ENCODE peak calls at places on chromosomes 5 and 9, in five cellular contexts. F, O, V, A and S are unnamed samples. For H3K4me1, the result is how much of the 10 kb centered on the place peaks cover.

GRCh38 chr5:159208508-159209437 is 580 bp downstream of the RNF145 start:
- DNase-seq in F (peak), O (peak), V (peak), A (peak), S (peak)

GRCh38 chr5:3139596-3139995 is 388.1 kb upstream of the IRX2 start:
- DNase-seq in F (no peak), O (no peak), V (no peak), A (no peak), S (no peak)

GRCh38 chr5:181241393-181241975 is 2.2 kb downstream of the RACK1 start:
- DNase-seq in F (peak), O (no peak), V (no peak), A (no peak), S (no peak)

GRCh38 chr9:92718086-92719001 is 46.3 kb downstream of the BICD2 start:
- DNase-seq in F (no peak), O (no peak), V (no peak), A (no peak), S (peak)

GRCh38 chr5:8525835-8526234 is 656.9 kb downstream of the MTRR start:
- DNase-seq in F (no peak), O (no peak), V (no peak), A (no peak), S (no peak)

GRCh38 chr9:96126321-96126881 is 175.6 kb downstream of the HSD17B3 start:
- DNase-seq in F (no peak), O (peak), V (no peak), A (no peak), S (no peak)

GRCh38 chr5:79508354-79508753 is 5.6 kb downstream of the HOMER1 start:
- DNase-seq in F (no peak), O (no peak), V (no peak), A (no peak), S (no peak)

GRCh38 chr9:130869250-130869649 is 27.4 kb downstream of the QRFP start:
- DNase-seq in F (no peak), O (no peak), V (no peak), A (peak), S (peak)

GRCh38 chr9:123548749-123549545 is 192.9 kb downstream of the CRB2 start:
- DNase-seq in F (no peak), O (no peak), V (peak), A (no peak), S (no peak)

GRCh38 chr5:96322217-96322616 is 110.8 kb downstream of the PCSK1 start:
- DNase-seq in F (no peak), O (no peak), V (no peak), A (no peak), S (no peak)

GRCh38 chr5:150487199-150488061 is 20.5 kb upstream of the NDST1 start:
- DNase-seq in F (peak), O (no peak), V (peak), A (peak), S (peak)

GRCh38 chr5:111738118-111738517 is 18.9 kb downstream of the NREP start:
- DNase-seq in F (no peak), O (no peak), V (no peak), A (no peak), S (no peak)

GRCh38 chr5:172659909-172660628 is 19.0 kb downstream of the NEURL1B start:
- DNase-seq in F (peak), O (peak), V (no peak), A (peak), S (peak)

GRCh38 chr5:159097461-159098284 is 2.0 kb downstream of the EBF1 start:
- DNase-seq in F (no peak), O (peak), V (no peak), A (peak), S (no peak)

GRCh38 chr9:136902259-136902821 is 16.0 kb downstream of the TRAF2 start:
- DNase-seq in F (peak), O (no peak), V (no peak), A (peak), S (peak)

GRCh38 chr9:35954942-35955546 is 2.9 kb downstream of the OR2S2 start:
- DNase-seq in F (peak), O (peak), V (peak), A (peak), S (peak)
- TF ChIP-seq CTCF in F (peak), O (peak), V (peak), A (peak), S (peak)

GRCh38 chr5:67194169-67194568 is 2.4 kb downstream of the CD180 start:
- DNase-seq in F (no peak), O (no peak), V (no peak), A (no peak), S (no peak)
- H3K4me1 ChIP-seq in F (under half), O (under half), V (under half), A (under half), S (under half)

DNA sequence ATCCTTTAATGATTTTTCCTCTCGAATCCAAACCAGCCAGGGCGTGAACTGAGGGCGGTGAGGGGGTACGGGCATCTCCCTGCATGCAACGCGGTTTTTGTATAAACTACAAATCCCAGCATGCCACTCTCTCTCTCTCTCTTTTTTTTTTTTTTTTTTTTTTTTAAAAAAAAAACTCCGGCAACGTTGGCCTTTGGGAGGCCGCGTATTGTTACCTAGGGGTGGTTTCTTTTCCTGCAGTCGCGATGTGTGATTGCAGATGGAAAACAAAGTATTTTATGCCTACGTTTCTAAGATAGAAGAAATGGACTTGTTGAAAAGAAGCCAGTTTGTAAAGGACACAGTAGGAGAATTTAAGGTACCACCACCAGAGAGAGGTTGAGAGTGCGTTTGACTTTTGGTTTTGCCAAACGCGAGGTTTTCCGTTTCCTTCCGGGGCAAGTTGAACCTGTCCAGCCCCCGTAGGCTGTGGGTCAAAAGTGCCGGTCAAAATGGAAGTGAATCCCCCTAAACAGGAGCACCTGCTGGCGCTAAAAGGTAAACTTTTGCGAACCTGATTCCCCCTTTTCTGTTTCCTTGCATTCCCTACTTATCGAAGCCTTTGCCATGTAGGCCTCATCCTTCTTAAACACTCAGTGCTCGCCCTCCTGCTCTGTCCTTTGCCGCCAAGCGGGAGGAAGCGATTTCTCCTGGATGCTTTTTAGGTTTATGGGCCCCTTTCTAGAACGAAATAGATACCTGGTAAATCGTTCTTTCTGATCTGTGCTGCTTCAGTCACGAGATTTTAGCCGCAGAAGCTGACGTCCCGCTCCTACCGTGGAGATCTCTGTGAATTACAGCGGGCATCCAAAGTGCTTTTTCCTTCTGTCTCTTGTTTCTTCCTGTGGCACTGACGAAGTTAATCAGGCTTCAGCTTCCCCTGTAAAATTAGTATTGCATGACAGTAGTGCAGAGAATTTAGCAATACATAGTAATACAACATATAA is at the start of the genes SHLD3 and TRAPPC13:
- DNase-seq in F (peak), O (peak), V (peak), A (peak), S (peak)
- TF ChIP-seq CTCF in F (no peak), O (no peak), V (no peak), A (no peak), S (peak)

DNA sequence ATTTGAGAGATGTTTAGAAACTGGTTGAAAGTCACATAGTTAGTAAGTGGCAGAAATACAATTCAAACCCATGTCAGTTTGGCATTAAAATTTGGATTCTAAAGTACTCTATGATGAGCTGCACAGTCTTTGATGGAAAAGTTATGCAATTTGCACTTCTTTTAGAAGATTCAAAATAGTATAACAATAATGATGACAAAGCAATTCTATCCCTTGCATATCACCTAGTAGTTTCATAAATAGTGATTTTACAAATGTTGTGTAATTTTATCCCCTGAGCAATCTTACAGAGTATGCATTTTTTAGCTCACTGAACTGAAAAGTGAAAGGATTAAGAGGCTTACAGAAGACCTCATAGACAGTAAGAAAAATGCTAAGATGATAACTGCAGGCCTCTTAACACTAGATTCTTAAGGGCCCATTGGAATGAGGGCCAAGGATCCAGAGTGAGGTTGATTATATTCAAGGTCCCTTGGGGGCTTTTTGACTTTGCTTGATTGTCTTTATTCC is 3.7 kb downstream of the C5orf46 start:
- DNase-seq in F (no peak), O (no peak), V (no peak), A (no peak), S (no peak)
- H3K4me1 ChIP-seq in F (under half), O (under half), V (under half), A (under half), S (under half)

GRCh38 chr9:15423328-15423985 is 781 bp downstream of the SNAPC3 start:
- DNase-seq in F (peak), O (peak), V (peak), A (no peak), S (no peak)
- TF ChIP-seq CTCF in F (no peak), O (no peak), V (no peak), A (no peak), S (no peak)

DNA sequence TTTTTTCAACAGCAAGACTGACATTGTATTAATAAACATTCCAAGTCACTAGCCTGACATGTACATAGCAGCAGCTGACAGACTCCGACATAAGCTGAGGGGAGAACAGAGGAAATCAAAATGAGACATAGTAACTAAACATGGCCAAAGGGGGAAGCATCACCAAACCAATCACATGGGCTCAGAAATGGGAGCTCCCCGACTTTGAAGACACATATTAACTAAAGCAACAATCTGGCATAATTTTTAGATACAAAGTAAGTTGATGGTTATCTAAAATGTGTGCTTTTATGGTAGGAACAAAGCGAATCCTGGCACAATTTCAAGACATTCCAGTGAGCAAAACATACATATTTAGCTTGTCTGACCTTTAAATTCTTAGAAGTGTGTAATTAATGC is 156.8 kb downstream of the MAPKAP1 start:
- DNase-seq in F (no peak), O (no peak), V (no peak), A (no peak), S (no peak)
- H3K4me1 ChIP-seq in F (under half), O (under half), V (under half), A (half or more), S (under half)

DNA sequence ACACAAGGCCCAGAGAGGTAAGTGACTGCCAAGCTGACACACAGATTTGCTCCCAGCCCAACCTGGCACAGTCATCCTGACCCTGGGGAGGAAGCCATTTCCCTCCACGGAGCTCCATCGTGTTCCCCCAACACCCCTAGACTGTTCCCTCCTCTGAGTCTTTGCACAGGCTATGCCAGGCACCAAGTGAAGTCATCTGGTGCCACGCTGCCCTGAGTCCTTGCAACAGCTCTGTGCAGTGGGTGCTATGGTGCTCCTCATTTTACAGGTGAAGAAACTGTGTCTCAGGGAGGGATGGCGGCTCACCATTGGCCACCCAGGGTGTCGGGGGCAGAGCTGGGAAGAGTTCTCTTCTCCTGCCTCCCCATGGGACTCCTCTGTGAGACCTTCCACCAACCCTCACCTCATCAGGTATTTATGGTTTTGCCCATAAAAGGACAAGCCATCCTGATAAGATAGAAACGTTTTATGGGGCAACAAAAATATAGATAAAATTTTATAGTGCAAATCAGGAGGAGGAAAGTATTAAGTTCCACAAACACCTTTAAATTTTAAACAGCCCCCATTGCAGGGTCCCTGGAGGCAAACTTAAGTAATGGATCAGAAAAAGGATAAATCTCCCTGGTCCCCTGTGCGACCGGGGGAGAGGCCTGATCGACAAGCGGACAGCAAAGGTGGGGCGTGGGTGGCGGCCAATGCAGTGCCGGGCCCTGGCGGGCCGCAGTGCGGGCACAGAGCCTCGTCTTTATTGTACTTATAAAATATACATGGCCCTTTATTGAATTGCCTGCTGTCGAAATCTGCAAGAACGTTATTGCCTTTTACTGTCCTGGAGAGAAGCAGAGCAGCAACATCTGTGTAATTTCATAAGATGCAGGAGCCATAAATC is 50.2 kb upstream of the ZBTB43 start:
- DNase-seq in F (no peak), O (no peak), V (no peak), A (no peak), S (no peak)
- TF ChIP-seq CTCF in F (no peak), O (no peak), V (no peak), A (no peak), S (no peak)

GRCh38 chr5:142830241-142831018 is 60.3 kb downstream of the ARHGAP26 start:
- DNase-seq in F (peak), O (no peak), V (no peak), A (no peak), S (no peak)

GRCh38 chr5:142828797-142829535 is 58.8 kb downstream of the ARHGAP26 start:
- DNase-seq in F (no peak), O (no peak), V (no peak), A (no peak), S (no peak)

GRCh38 chr5:142832263-142832662 is 62.1 kb downstream of the ARHGAP26 start:
- DNase-seq in F (no peak), O (no peak), V (no peak), A (no peak), S (no peak)

GRCh38 chr5:142829821-142830220 is 59.6 kb downstream of the ARHGAP26 start:
- DNase-seq in F (no peak), O (no peak), V (no peak), A (no peak), S (no peak)

DNA sequence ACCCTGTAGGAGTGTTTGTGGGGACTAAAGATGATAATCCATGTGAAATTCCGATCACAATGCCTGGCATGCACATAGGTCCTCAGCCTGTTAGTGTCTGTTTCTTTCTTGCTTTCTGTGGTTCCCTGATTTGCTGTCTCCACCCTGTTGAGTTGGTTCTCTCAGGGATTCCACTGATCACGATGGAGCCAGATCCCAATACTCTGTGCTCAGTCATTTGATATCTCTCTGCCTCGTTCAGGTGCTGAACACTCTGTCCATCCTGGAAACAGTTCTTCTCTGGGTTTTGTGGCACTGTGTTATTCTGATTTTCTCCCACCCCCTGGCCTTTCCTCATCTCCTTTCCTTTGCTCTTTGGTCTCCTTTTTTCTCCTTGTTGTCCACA is 60.8 kb downstream of the ARHGAP26 start:
- DNase-seq in F (no peak), O (no peak), V (no peak), A (no peak), S (no peak)
- H3K4me1 ChIP-seq in F (half or more), O (under half), V (under half), A (half or more), S (under half)